ENCODE peak calls at places on chromosomes 7 and 10, in six cellular contexts. T is IMR-90, I is heart left ventricle, C is endothelial cell of umbilical vein, Z is stomach, S is A549. M is an unnamed sample. For H3K4me1, the result is how much of the 10 kb centered on the place peaks cover.

GRCh38 chr10:77196616-77197015 is 441.0 kb downstream of the KCNMA1 start:
- DNase-seq in S (no peak), T (no peak), C (no peak), I (no peak), Z (no peak), M (no peak)

GRCh38 chr10:71247306-71247705 is 34.9 kb downstream of the UNC5B start:
- DNase-seq in T (no peak), I (peak), S (no peak), Z (no peak), C (no peak), M (no peak)

GRCh38 chr7:51067757-51068156 is 248.9 kb downstream of the COBL start:
- DNase-seq in T (peak), C (peak), I (peak), S (peak), Z (peak), M (peak)

GRCh38 chr10:77710759-77711682 is 73.4 kb upstream of the KCNMA1 start:
- DNase-seq in S (peak), T (peak), C (peak), I (peak), Z (peak), M (peak)

GRCh38 chr7:415646-416525 is 103.8 kb downstream of the PDGFA start:
- DNase-seq in T (no peak), Z (no peak), C (no peak), I (peak), S (no peak), M (no peak)

GRCh38 chr7:73560035-73560835 is 2.7 kb upstream of the BCL7B start:
- DNase-seq in I (no peak), C (no peak), T (peak), S (peak), Z (no peak), M (no peak)

GRCh38 chr10:93030409-93030808 is 30.2 kb upstream of the CYP26C1 start:
- DNase-seq in C (peak), S (peak), I (no peak), T (peak), Z (no peak), M (no peak)

GRCh38 chr10:28432210-28432676 is 100.7 kb upstream of the WAC start:
- DNase-seq in I (peak), S (peak), Z (peak), C (peak), T (peak), M (peak)

GRCh38 chr7:102436123-102436522 is 2.7 kb downstream of the ORAI2 start:
- DNase-seq in S (no peak), I (no peak), Z (no peak), C (no peak), T (no peak), M (no peak)

GRCh38 chr10:35228058-35228457 is 101.4 kb downstream of the CREM start:
- DNase-seq in C (no peak), T (no peak), Z (no peak), S (peak), I (no peak), M (no peak)
- TF ChIP-seq CTCF in C (no peak), T (peak), Z (no peak), S (no peak), I (no peak), M (no peak)

GRCh38 chr10:132236881-132237280 is 50.1 kb downstream of the DPYSL4 start:
- DNase-seq in I (no peak), T (no peak), Z (no peak), C (no peak), S (no peak), M (no peak)
- H3K4me1 ChIP-seq in I (under half), T (under half), Z (under half), C (under half), S (under half), M (under half)

DNA sequence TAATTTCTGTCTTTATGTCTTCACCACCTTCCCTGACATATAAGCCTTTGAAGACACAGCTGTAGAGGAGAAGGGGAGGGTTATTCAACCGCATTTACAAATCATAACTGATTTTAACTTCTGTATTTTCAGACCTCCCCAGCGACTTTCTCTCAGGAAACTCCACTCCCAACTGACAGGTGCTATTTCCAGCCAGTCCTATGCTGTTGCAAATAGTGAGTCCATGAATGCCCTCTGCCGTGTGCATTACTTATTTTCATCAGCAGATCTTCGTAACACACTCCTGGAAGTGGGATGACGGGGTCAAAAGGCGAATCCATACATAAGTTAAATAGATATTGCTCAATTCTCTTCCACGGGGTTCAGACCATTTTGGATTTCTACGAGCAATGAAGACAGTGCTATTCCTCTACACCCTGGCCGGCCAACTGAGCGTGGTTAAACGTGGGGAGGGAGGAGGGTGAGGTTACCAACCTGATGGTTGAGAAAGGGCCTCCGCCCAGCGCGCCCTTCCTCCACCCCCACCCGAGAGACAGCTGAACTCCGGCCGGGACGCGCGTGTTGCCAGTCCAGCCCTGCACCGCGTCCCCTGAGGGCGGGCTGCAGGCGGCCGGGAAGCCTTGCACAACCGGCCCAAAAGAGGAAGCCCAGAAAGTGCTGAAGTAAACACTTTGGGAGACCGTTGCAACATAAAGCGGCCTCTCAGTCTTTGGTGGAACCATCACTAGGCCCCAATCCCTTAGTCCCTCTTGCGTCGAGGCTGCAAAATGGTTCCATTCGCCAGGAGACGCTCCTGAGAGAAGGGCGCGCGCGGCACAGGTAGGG is at the start of gene APBB1IP:
- DNase-seq in C (no peak), S (no peak), Z (peak), T (no peak), I (peak), M (peak)
- TF ChIP-seq POLR2A in C (no peak), S (no peak), Z (no peak), T (no peak), I (no peak), M (no peak)

GRCh38 chr7:2864204-2864985 is 20.3 kb upstream of the GNA12 start:
- DNase-seq in Z (no peak), S (no peak), T (no peak), I (no peak), C (no peak), M (no peak)
- TF ChIP-seq CTCF in Z (no peak), S (no peak), T (no peak), I (no peak), C (no peak), M (no peak)

GRCh38 chr7:47536705-47537611 is 45.0 kb downstream of the TNS3 start:
- DNase-seq in C (no peak), T (peak), I (peak), S (no peak), Z (peak), M (no peak)
- H3K4me1 ChIP-seq in C (under half), T (under half), I (under half), S (half or more), Z (under half), M (under half)

GRCh38 chr7:2247141-2247985 is 5.3 kb downstream of the NUDT1 start:
- DNase-seq in Z (no peak), T (no peak), S (peak), I (no peak), C (peak), M (no peak)

GRCh38 chr7:2249744-2250323 is 7.8 kb downstream of the NUDT1 start:
- DNase-seq in T (no peak), I (no peak), S (no peak), C (no peak), Z (no peak), M (no peak)

GRCh38 chr7:2251841-2252771 is 10.1 kb downstream of the NUDT1 start:
- DNase-seq in C (no peak), T (no peak), S (no peak), I (no peak), Z (no peak), M (no peak)

GRCh38 chr7:2245883-2246679 is 4.1 kb downstream of the NUDT1 start:
- DNase-seq in T (no peak), S (no peak), I (no peak), C (no peak), Z (peak), M (no peak)

GRCh38 chr7:2248984-2249694 is 7.1 kb downstream of the NUDT1 start:
- DNase-seq in Z (no peak), T (peak), C (peak), I (peak), S (peak), M (peak)
- TF ChIP-seq POLR2A in Z (no peak), T (peak), C (peak), I (no peak), S (no peak), M (no peak)

GRCh38 chr10:73910401-73910763 is 550 bp upstream of the PLAU start:
- DNase-seq in Z (no peak), T (peak), S (no peak), C (no peak), I (no peak), M (no peak)
- TF ChIP-seq CTCF in Z (no peak), T (no peak), S (peak), C (no peak), I (no peak), M (no peak)

GRCh38 chr10:58556516-58556915 is 43.8 kb downstream of the BICC1 start:
- DNase-seq in T (no peak), S (no peak), Z (no peak), I (no peak), C (no peak), M (no peak)

GRCh38 chr10:58555930-58556311 is 43.2 kb downstream of the BICC1 start:
- DNase-seq in Z (no peak), C (no peak), I (no peak), T (no peak), S (no peak), M (no peak)

GRCh38 chr10:58557714-58558113 is 45.0 kb downstream of the BICC1 start:
- DNase-seq in I (no peak), Z (no peak), S (no peak), C (no peak), T (no peak), M (no peak)

GRCh38 chr10:58555170-58555929 is 42.7 kb downstream of the BICC1 start:
- DNase-seq in Z (no peak), T (no peak), C (no peak), S (peak), I (no peak), M (no peak)

GRCh38 chr10:58554316-58554715 is 41.6 kb downstream of the BICC1 start:
- DNase-seq in C (no peak), S (no peak), Z (no peak), I (no peak), T (no peak), M (no peak)
- H3K4me1 ChIP-seq in C (under half), S (half or more), Z (under half), I (under half), T (under half), M (under half)

GRCh38 chr10:114427124-114427852 is 23.0 kb upstream of the AFAP1L2 start:
- DNase-seq in S (no peak), C (peak), T (no peak), Z (no peak), I (no peak), M (no peak)
- TF ChIP-seq POLR2A in S (no peak), C (no peak), T (no peak), Z (no peak), I (no peak), M (no peak)

GRCh38 chr7:99314504-99314903 is 11.2 kb upstream of the ARPC1A start:
- DNase-seq in I (no peak), S (no peak), Z (peak), T (no peak), C (no peak), M (peak)
- TF ChIP-seq CTCF in I (no peak), S (no peak), Z (no peak), T (no peak), C (no peak), M (no peak)

M was measured in Peyer's patch.